ENCODE peak calls at places on chromosomes 11 and 22, in five cellular contexts. W, L, I, J and M are unnamed samples.

GRCh38 chr11:416051-416756 is 1.4 kb upstream of the SIGIRR start:
- DNase-seq in W (no peak), L (no peak), I (no peak), J (no peak), M (no peak)

GRCh38 chr22:37484115-37485005 is 1.8 kb downstream of the MFNG start:
- DNase-seq in W (no peak), L (no peak), I (no peak), J (peak), M (no peak)

GRCh38 chr11:57322881-57323467 is 1.8 kb downstream of the TNKS1BP1 start:
- DNase-seq in W (no peak), L (no peak), I (no peak), J (no peak), M (no peak)

GRCh38 chr11:19374189-19374588 is 133.4 kb upstream of the E2F8 start:
- DNase-seq in W (no peak), L (no peak), I (no peak), J (no peak), M (peak)

GRCh38 chr11:101369835-101370234 is 214.0 kb downstream of the TRPC6 start:
- DNase-seq in W (no peak), L (no peak), I (no peak), J (no peak), M (no peak)

GRCh38 chr11:108121274-108122155 is at the start of gene ACAT1:
- DNase-seq in W (peak), L (peak), I (peak), J (peak), M (peak)

GRCh38 chr11:34416746-34417145 is 22.0 kb upstream of the CAT start:
- DNase-seq in W (no peak), L (no peak), I (no peak), J (no peak), M (no peak)

GRCh38 chr11:112321521-112322172 is 61.0 kb upstream of the PLET1 start:
- DNase-seq in W (peak), L (peak), I (no peak), J (peak), M (peak)

GRCh38 chr22:23089010-23089409 is 18.7 kb downstream of the GNAZ start:
- DNase-seq in W (no peak), L (no peak), I (no peak), J (no peak), M (no peak)

GRCh38 chr22:30206964-30207363 is 39.6 kb downstream of the LIF start:
- DNase-seq in W (peak), L (no peak), I (no peak), J (no peak), M (peak)

GRCh38 chr22:41000941-41001721 is 50.0 kb downstream of the RBX1 start:
- DNase-seq in W (no peak), L (no peak), I (no peak), J (no peak), M (no peak)

GRCh38 chr11:104967493-104968364 is 645 bp downstream of the CASP4 start:
- DNase-seq in W (no peak), L (no peak), I (no peak), J (no peak), M (no peak)

GRCh38 chr22:39291501-39291900 is 27.9 kb downstream of the RPL3 start:
- DNase-seq in W (no peak), L (no peak), I (no peak), J (no peak), M (no peak)

GRCh38 chr11:1874406-1875092 is 17.1 kb downstream of the PRR33 start:
- DNase-seq in W (no peak), L (no peak), I (no peak), J (no peak), M (no peak)

GRCh38 chr11:27757953-27758352 is 57.7 kb upstream of the BDNF start:
- DNase-seq in W (no peak), L (no peak), I (no peak), J (no peak), M (no peak)

GRCh38 chr22:19875531-19876313 is 21.0 kb upstream of the GNB1L start:
- DNase-seq in W (no peak), L (no peak), I (no peak), J (no peak), M (no peak)

GRCh38 chr11:64381350-64381749 is 22.4 kb downstream of the RPS6KA4 start:
- DNase-seq in W (no peak), L (no peak), I (no peak), J (no peak), M (no peak)

GRCh38 chr11:86978756-86979608 is 23.8 kb upstream of the FZD4 start:
- DNase-seq in W (no peak), L (no peak), I (peak), J (no peak), M (peak)

GRCh38 chr11:27205779-27206549 is 157.1 kb downstream of the CCDC34 start:
- DNase-seq in W (no peak), L (no peak), I (no peak), J (no peak), M (no peak)

GRCh38 chr22:25747245-25747944 is 5.4 kb downstream of the MYO18B start:
- DNase-seq in W (peak), L (no peak), I (peak), J (no peak), M (peak)

GRCh38 chr22:48261706-48262105 is 1499.3 kb downstream of the TBC1D22A start:
- DNase-seq in W (no peak), L (no peak), I (peak), J (no peak), M (peak)

GRCh38 chr11:75265851-75266531 is 25.4 kb downstream of the TPBGL start:
- DNase-seq in W (peak), L (no peak), I (no peak), J (no peak), M (no peak)

GRCh38 chr22:49303061-49303735 is 524.5 kb downstream of the BRD1 start:
- DNase-seq in W (no peak), L (no peak), I (no peak), J (no peak), M (no peak)

GRCh38 chr11:109864834-109865557 is 228.2 kb upstream of the ZC3H12C start:
- DNase-seq in W (no peak), L (no peak), I (no peak), J (no peak), M (no peak)

GRCh38 chr11:86919557-86920210 is 35.5 kb downstream of the FZD4 start:
- DNase-seq in W (peak), L (no peak), I (peak), J (no peak), M (peak)

GRCh38 chr22:39297490-39298193 is 21.8 kb downstream of the RPL3 start:
- DNase-seq in W (no peak), L (no peak), I (no peak), J (no peak), M (no peak)

GRCh38 chr11:35029979-35030378 is 109.0 kb upstream of the CD44 start:
- DNase-seq in W (no peak), L (no peak), I (peak), J (peak), M (peak)

GRCh38 chr11:122668562-122669090 is 13.1 kb downstream of the UBASH3B start:
- DNase-seq in W (no peak), L (no peak), I (no peak), J (no peak), M (peak)

GRCh38 chr11:57406337-57406904 is 16.0 kb upstream of the PRG2 start:
- DNase-seq in W (no peak), L (no peak), I (no peak), J (peak), M (no peak)

GRCh38 chr11:103364687-103365086 is 255.5 kb downstream of the DYNC2H1 start:
- DNase-seq in W (no peak), L (no peak), I (no peak), J (no peak), M (no peak)

GRCh38 chr11:2885676-2886081 is at the start of gene CDKN1C:
- DNase-seq in W (no peak), L (peak), I (peak), J (no peak), M (peak)

GRCh38 chr22:29478326-29479276 is 1.4 kb upstream of the NEFH start:
- DNase-seq in W (no peak), L (no peak), I (peak), J (no peak), M (peak)

GRCh38 chr22:49522582-49523373 is 304.9 kb downstream of the BRD1 start:
- DNase-seq in W (no peak), L (no peak), I (no peak), J (no peak), M (no peak)

GRCh38 chr11:111851636-111852035 is 19.7 kb downstream of the ALG9 start:
- DNase-seq in W (peak), L (no peak), I (peak), J (no peak), M (no peak)

GRCh38 chr11:77557553-77557952 is 32.2 kb upstream of the AQP11 start:
- DNase-seq in W (peak), L (peak), I (no peak), J (no peak), M (peak)

DNA sequence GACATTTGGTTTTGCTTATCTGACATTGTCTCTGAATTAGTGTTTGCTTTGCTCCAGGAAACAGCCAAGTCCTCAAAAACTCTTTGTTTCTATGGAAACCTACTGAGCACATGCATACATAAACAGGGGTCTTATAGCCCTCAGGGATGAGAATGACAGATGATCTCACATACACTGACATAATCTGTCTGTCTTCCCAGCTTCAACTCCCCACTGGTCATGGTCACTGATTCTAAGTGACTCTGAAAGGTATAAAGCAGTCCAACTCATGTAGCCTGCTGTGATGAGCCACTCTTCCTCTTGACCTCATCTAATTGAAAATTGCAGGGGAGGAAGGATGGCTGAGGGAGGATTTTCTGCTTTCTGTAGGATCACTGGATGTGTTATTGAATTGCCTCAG is 12.6 kb downstream of the ZNF143 start:
- DNase-seq in W (no peak), L (no peak), I (no peak), J (no peak), M (no peak)
- TF ChIP-seq HDAC2 in W (no peak), L (no peak), I (no peak), J (no peak), M (no peak)

GRCh38 chr11:91164452-91164822 is 941.6 kb upstream of the CHORDC1 start:
- DNase-seq in W (no peak), L (no peak), I (no peak), J (no peak), M (peak)
- TF ChIP-seq HDAC2 in W (no peak), L (no peak), I (no peak), J (no peak), M (no peak)

GRCh38 chr22:32331918-32332725 is 25.5 kb upstream of the RFPL3 start:
- DNase-seq in W (no peak), L (no peak), I (no peak), J (no peak), M (no peak)
- TF ChIP-seq HDAC2 in W (no peak), L (no peak), I (no peak), J (no peak), M (no peak)

DNA sequence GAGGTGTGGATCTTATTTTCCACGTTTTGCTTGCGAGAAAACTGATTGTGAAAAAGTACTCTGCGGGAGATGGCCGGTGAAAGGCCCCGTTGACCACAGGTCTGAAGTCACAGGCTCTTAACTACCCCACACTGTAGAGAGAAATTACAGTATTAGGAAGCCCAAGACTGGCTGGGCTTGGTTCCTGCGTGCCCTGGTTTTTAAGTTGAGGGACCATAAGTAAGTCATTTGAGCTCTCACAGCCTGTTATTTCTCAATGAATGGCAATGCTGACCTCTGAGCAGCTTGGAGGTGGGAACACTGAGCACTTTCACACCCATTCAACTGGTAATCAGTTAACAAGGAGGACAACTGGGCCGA is 444 bp upstream of the RAB38 start:
- DNase-seq in W (no peak), L (no peak), I (no peak), J (no peak), M (no peak)
- TF ChIP-seq HDAC2 in W (no peak), L (no peak), I (no peak), J (no peak), M (no peak)

GRCh38 chr11:48193876-48194275 is 22.7 kb upstream of the OR4B1 start:
- DNase-seq in W (no peak), L (no peak), I (no peak), J (no peak), M (no peak)
- TF ChIP-seq HDAC2 in W (no peak), L (no peak), I (no peak), J (no peak), M (no peak)